ENCODE peak calls at places on chromosomes 7 and 10, in four cellular contexts. X is fibroblast of lung, U is mucosa of descending colon, B is HCT116. F is an unnamed sample.

GRCh38 chr7:98836811-98837631 is 32.8 kb downstream of the TMEM130 start:
- DNase-seq in X (peak; percentile 27), U (peak; percentile 41), B (peak; percentile 59), F (no peak)

GRCh38 chr10:78991187-78991586 is 77.6 kb upstream of the ZMIZ1 start:
- DNase-seq in B (no peak), X (no peak), U (no peak), F (no peak)

GRCh38 chr10:60910543-60910942 is 33.4 kb downstream of the RHOBTB1 start:
- DNase-seq in X (no peak), B (no peak), U (no peak), F (no peak)

GRCh38 chr10:77687621-77688020 is 50.0 kb upstream of the KCNMA1 start:
- DNase-seq in U (no peak), X (no peak), B (no peak), F (no peak)

GRCh38 chr10:129448539-129448938 is 18.5 kb upstream of the MGMT start:
- DNase-seq in B (no peak), X (no peak), U (no peak), F (no peak)

GRCh38 chr10:120508966-120509365 is 51.9 kb downstream of the PLPP4 start:
- DNase-seq in U (no peak), X (no peak), B (no peak), F (no peak)

GRCh38 chr10:85319150-85319549 is 990.8 kb downstream of the CCSER2 start:
- DNase-seq in X (no peak), U (no peak), B (no peak), F (no peak)

GRCh38 chr7:142626420-142627035 is 122.7 kb upstream of the PRSS1 start:
- DNase-seq in U (peak; percentile 30), B (peak; percentile 56), X (no peak), F (peak; percentile 23)

GRCh38 chr7:98372993-98373392 is 27.9 kb downstream of the BAIAP2L1 start:
- DNase-seq in X (peak; percentile 60), U (no peak), B (no peak), F (no peak)

GRCh38 chr10:60282771-60283353 is 106.8 kb downstream of the ANK3 start:
- DNase-seq in U (no peak), B (no peak), X (peak; percentile 25), F (no peak)

GRCh38 chr7:1881946-1882345 is 211.9 kb downstream of the ELFN1 start:
- DNase-seq in U (no peak), X (no peak), B (no peak), F (no peak)

GRCh38 chr10:12717981-12718707 is 283.4 kb downstream of the CCDC3 start:
- DNase-seq in U (no peak), X (peak; percentile 66), B (no peak), F (no peak)
- TF ChIP-seq CTCF in U (no peak), X (no peak), B (peak; percentile 41), F (peak; percentile 24)

DNA sequence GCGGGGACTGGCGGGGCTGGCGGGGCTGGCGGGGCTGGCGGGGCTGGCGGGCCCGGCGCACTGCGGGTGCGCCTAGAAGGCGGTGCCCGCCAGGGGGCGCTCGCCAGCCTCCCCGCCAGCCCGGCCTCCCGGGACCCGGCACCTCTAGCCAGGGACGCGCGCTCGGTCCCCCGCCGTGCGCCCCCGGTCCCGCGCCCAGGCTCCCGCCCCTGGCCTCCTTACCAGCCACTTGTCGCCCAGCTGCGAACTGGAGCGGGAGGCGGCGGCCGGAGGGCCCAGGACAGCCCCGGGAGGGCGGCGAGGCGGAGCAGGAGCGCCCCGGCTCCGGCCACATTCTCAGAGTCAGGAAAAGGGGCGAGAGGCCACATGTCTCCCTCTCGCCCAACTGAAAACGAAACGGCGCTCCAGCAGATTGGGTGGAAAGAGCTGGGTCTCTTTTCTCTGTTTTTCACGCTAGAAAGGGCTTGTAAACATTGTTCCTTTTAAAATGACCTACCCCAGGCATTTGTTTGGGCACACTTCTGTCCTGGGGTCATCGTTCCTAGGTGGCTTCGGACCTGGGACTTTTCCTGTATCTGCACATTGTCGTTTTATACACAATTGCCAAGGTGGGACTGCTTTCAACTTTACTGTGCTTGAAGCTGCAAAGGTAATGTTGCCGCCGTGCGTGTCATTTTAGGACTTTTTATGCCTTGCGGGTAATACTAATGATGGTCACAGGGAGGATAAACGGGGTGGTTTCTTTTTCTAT is 378 bp upstream of the PRKCQ start:
- DNase-seq in X (peak; percentile 64), B (peak; percentile 22), U (peak; percentile 88), F (peak; percentile 83)
- H3K4me1 ChIP-seq in X (no peaks in the 10 kb centered on the region), B (peaks cover 15% of the 10 kb centered on the region), U (no peaks in the 10 kb centered on the region), F (peaks cover 24% of the 10 kb centered on the region)

DNA sequence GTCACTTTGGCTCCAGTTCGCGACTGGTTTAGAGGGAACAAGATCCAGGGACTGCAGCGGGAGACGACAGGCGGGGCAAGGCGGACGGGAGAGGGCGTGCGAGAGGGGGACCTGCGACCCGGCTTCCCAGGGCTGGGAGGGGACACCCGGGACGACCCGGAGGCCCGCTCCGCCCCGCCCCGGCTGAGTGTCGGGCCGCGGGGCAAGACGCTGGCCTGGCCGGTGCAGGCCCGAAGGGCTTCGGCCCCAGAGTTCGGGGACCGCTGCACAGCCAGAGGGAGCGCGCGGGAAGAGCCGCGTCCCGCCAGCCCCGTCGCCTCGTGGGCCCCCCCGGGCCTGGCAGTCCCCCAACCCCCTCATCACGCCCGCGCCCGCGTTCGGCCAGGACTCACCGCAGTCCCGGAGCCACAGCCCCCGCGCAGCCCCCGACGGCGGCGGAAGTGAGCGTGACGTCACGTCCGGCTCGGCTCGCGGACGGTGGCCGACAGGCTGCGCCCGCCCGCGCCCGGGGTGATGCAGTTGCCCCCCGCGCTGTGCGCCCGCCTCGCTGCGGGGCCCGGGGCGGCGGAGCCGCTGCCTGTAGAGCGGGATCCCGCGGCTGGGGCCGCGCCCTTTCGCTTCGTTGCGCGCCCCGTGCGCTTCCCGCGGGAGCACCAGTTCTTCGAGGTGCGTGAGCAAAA is at the start of the genes TUBGCP2 and ZNF511:
- DNase-seq in X (peak; percentile 81), B (no peak), U (peak; percentile 93), F (peak; percentile 91)
- TF ChIP-seq CTCF in X (peak; percentile 18), B (no peak), U (no peak), F (no peak)

DNA sequence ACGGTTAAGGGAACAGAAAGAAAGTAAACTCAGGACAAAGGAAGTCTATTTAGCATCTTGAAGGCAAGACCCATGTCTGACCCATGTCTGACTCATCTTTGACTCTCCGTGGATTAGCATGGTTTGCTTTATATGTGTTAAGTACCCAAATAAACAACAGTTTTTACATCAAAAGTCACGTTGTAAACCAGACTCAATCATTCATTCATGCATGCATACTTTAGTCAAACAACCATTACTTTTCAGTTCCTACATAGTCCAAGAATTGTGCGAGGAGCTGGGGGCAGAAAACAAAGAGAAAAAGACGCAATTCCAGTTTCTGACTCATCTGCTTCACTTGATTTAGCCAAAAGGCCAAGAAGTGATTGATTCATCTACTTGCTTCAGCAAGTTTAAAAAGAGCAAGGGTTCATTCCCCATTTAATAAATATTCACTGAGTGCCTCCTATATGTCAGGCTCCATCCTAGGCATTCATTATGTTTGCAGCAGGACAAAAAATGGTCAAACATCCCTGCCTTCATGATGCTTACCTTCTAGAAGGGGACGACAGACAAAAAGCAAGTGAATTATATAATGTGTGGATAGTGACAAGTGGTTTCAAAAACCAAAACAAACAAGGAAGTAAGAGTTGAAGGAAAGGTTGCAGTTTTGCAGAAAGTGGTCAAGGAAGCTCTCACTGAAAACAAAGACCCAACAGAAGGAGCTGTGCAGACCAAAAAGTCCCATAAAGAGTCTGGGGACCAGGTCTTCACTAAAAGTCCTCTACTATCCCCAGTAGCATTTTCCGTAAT is 116.2 kb downstream of the FAM107B start:
- DNase-seq in X (peak; percentile 92), B (peak; percentile 58), U (no peak), F (no peak)
- H3K4me1 ChIP-seq in X (peaks cover 2% of the 10 kb centered on the region), B (peaks cover 25% of the 10 kb centered on the region), U (peaks cover 6% of the 10 kb centered on the region), F (no peaks in the 10 kb centered on the region)

GRCh38 chr7:73615886-73616285 is 8.4 kb downstream of the MLXIPL start:
- DNase-seq in X (peak; percentile 21), U (no peak), B (no peak), F (no peak)
- TF ChIP-seq CTCF in X (no peak), U (no peak), B (no peak), F (no peak)

GRCh38 chr7:77458786-77459185 is 42.6 kb upstream of the GSAP start:
- DNase-seq in B (no peak), X (peak; percentile 49), U (no peak), F (no peak)

GRCh38 chr7:77460057-77460486 is 43.9 kb upstream of the GSAP start:
- DNase-seq in X (no peak), U (no peak), B (peak; percentile 12), F (no peak)

GRCh38 chr7:77461842-77462241 is 45.7 kb upstream of the GSAP start:
- DNase-seq in X (no peak), U (no peak), B (no peak), F (no peak)

GRCh38 chr7:77459311-77459726 is 43.2 kb upstream of the GSAP start:
- DNase-seq in U (no peak), B (no peak), X (no peak), F (no peak)

GRCh38 chr7:77461246-77461645 is 45.1 kb upstream of the GSAP start:
- DNase-seq in B (no peak), X (no peak), U (no peak), F (no peak)
- H3K4me1 ChIP-seq in B (peaks cover 13% of the 10 kb centered on the region), X (peaks cover 5% of the 10 kb centered on the region), U (no peaks in the 10 kb centered on the region), F (no peaks in the 10 kb centered on the region)

DNA sequence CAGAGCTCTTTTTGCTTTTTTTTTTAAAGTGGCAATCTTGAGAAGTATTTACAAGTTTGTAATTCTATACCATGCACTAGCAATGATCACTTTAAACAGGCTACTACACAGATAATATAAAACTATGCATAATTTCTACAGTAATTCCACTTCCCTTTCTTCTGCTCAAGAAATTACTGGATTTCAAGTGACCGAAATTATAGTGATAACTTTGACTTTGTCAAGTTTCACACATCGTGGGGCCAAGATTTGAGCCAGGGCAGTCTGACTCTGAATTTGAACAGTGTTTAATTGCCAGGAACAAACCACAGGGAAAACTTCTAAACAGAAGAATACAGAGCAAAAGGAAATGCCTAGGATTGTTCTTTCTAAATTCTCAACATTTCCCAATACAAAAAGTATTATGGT is 288.3 kb upstream of the MKLN1 start:
- DNase-seq in B (no peak), U (no peak), X (no peak), F (no peak)
- TF ChIP-seq CTCF in B (no peak), U (no peak), X (no peak), F (no peak)

GRCh38 chr7:21771261-21771660 is 174.4 kb downstream of the CDCA7L start:
- DNase-seq in U (no peak), B (no peak), X (no peak), F (no peak)
- H3K4me1 ChIP-seq in U (no peaks in the 10 kb centered on the region), B (no peaks in the 10 kb centered on the region), X (no peaks in the 10 kb centered on the region), F (no peaks in the 10 kb centered on the region)

GRCh38 chr7:74119831-74120230 is 36.2 kb downstream of the LIMK1 start:
- DNase-seq in U (no peak), X (no peak), B (no peak), F (no peak)

GRCh38 chr7:74115326-74115725 is 31.7 kb downstream of the LIMK1 start:
- DNase-seq in B (no peak), X (no peak), U (no peak), F (no peak)
- TF ChIP-seq CTCF in B (peak; percentile 27), X (no peak), U (no peak), F (no peak)

GRCh38 chr7:30760514-30761213 is 8.7 kb downstream of the INMT start:
- DNase-seq in U (no peak), B (no peak), X (no peak), F (no peak)
- H3K4me1 ChIP-seq in U (no peaks in the 10 kb centered on the region), B (no peaks in the 10 kb centered on the region), X (peaks cover 6% of the 10 kb centered on the region), F (peaks cover 20% of the 10 kb centered on the region)

F was measured in psoas muscle.